ENCODE peak calls at places on chromosome 1, in six cellular contexts. One of them, this sample, is unnamed.

GRCh38 chr1:2523891-2524609 is 2.3 kb downstream of the PANK4 start:
- DNase-seq in AG04450: no peak
- DNase-seq in aorta: no peak
- DNase-seq in MM.1S: no peak
- DNase-seq in CD4-positive, alpha-beta T cell: peak; percentile 26
- DNase-seq in body of pancreas: no peak
- DNase-seq in this sample: no peak

GRCh38 chr1:85277027-85277625 is 694 bp upstream of the BCL10 start:
- DNase-seq in AG04450: no peak
- DNase-seq in aorta: no peak
- DNase-seq in MM.1S: no peak
- DNase-seq in CD4-positive, alpha-beta T cell: no peak
- DNase-seq in body of pancreas: no peak
- DNase-seq in this sample: no peak

GRCh38 chr1:225378880-225379279 is 49.0 kb downstream of the LBR start:
- DNase-seq in AG04450: peak; percentile 37
- DNase-seq in aorta: no peak
- DNase-seq in MM.1S: no peak
- DNase-seq in CD4-positive, alpha-beta T cell: no peak
- DNase-seq in body of pancreas: peak; percentile 38
- DNase-seq in this sample: no peak

GRCh38 chr1:31700468-31701136 is 3.2 kb downstream of the COL16A1 start:
- DNase-seq in AG04450: no peak
- DNase-seq in aorta: no peak
- DNase-seq in MM.1S: no peak
- DNase-seq in CD4-positive, alpha-beta T cell: no peak
- DNase-seq in body of pancreas: no peak
- DNase-seq in this sample: no peak

GRCh38 chr1:38817958-38818705 is 41.4 kb downstream of the RRAGC start:
- DNase-seq in AG04450: no peak
- DNase-seq in aorta: no peak
- DNase-seq in MM.1S: peak; percentile 22
- DNase-seq in CD4-positive, alpha-beta T cell: peak; percentile 31
- DNase-seq in body of pancreas: peak; percentile 25
- DNase-seq in this sample: no peak

GRCh38 chr1:244322181-244322580 is 129.5 kb downstream of the ADSS2 start:
- DNase-seq in AG04450: no peak
- DNase-seq in aorta: no peak
- DNase-seq in MM.1S: no peak
- DNase-seq in CD4-positive, alpha-beta T cell: no peak
- DNase-seq in body of pancreas: no peak
- DNase-seq in this sample: no peak

GRCh38 chr1:155193275-155193990 is 14.3 kb downstream of the THBS3 start:
- DNase-seq in AG04450: peak; percentile 64
- DNase-seq in aorta: peak; percentile 94
- DNase-seq in MM.1S: peak; percentile 76
- DNase-seq in CD4-positive, alpha-beta T cell: peak; percentile 54
- DNase-seq in body of pancreas: peak; percentile 88
- DNase-seq in this sample: peak; percentile 90

GRCh38 chr1:179094826-179095225 is 13.0 kb downstream of the TOR3A start:
- DNase-seq in AG04450: no peak
- DNase-seq in aorta: no peak
- DNase-seq in MM.1S: no peak
- DNase-seq in CD4-positive, alpha-beta T cell: no peak
- DNase-seq in body of pancreas: no peak
- DNase-seq in this sample: no peak

GRCh38 chr1:212232020-212232570 is 53.1 kb upstream of the PPP2R5A start:
- DNase-seq in AG04450: no peak
- DNase-seq in aorta: no peak
- DNase-seq in MM.1S: no peak
- DNase-seq in CD4-positive, alpha-beta T cell: no peak
- DNase-seq in body of pancreas: no peak
- DNase-seq in this sample: no peak

GRCh38 chr1:243609698-243610097 is 240.3 kb downstream of the AKT3 start:
- DNase-seq in AG04450: no peak
- DNase-seq in aorta: no peak
- DNase-seq in MM.1S: no peak
- DNase-seq in CD4-positive, alpha-beta T cell: no peak
- DNase-seq in body of pancreas: no peak
- DNase-seq in this sample: no peak

GRCh38 chr1:99606306-99606705 is 39.6 kb upstream of the PALMD start:
- DNase-seq in AG04450: no peak
- DNase-seq in aorta: no peak
- DNase-seq in MM.1S: no peak
- DNase-seq in CD4-positive, alpha-beta T cell: no peak
- DNase-seq in body of pancreas: no peak
- DNase-seq in this sample: no peak

GRCh38 chr1:220511785-220512184 is 16.2 kb upstream of the MARK1 start:
- DNase-seq in AG04450: no peak
- DNase-seq in aorta: no peak
- DNase-seq in MM.1S: no peak
- DNase-seq in CD4-positive, alpha-beta T cell: no peak
- DNase-seq in body of pancreas: no peak
- DNase-seq in this sample: no peak

GRCh38 chr1:165592945-165593823 is 37.9 kb upstream of the MGST3 start:
- DNase-seq in AG04450: peak; percentile 63
- DNase-seq in aorta: peak; percentile 67
- DNase-seq in MM.1S: peak; percentile 96
- DNase-seq in CD4-positive, alpha-beta T cell: peak; percentile 75
- DNase-seq in body of pancreas: peak; percentile 87
- DNase-seq in this sample: no peak

DNA sequence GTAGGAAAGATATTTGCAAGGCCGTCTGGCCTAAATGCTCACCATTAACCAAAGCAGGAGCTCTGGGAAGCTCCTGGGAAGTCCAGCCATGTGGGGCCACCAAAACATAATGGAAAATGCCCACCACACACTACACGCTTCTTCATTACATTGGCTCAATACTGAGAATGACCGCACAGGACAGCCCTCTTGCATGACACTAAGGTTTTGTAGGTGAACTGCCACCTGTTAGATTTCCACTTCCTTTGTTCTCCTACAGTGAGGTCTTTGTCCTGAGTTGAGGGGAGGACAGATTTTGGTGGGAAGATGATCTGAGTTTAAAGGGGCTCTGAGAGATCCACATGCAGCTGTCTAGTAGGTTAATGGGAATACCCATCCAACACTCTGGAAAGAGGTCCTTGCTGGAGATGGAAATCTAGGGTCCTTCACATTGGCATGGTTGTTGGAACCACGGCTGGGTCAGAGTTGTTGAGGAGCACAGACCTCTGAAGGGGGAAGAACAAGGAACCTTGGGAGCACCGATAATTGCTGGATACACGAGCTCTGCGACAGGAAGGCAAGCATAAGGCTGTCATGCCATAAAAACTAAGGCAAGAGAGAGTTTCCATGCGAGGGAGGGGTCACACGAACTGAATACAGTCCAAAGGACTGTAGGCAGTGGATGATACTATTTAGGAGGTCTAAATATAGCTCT is 105.4 kb upstream of the IRF2BP2 start:
- DNase-seq in AG04450: no peak
- DNase-seq in aorta: peak; percentile 26
- DNase-seq in MM.1S: no peak
- DNase-seq in CD4-positive, alpha-beta T cell: no peak
- DNase-seq in body of pancreas: no peak
- DNase-seq in this sample: no peak
- H3K27ac ChIP-seq in AG04450: no peak overlapping the region
- H3K27ac ChIP-seq in aorta: peak overlapping the region; percentile 45
- H3K27ac ChIP-seq in MM.1S: no peak overlapping the region
- H3K27ac ChIP-seq in CD4-positive, alpha-beta T cell: no peak overlapping the region
- H3K27ac ChIP-seq in body of pancreas: no peak overlapping the region
- H3K27ac ChIP-seq in this sample: no peak overlapping the region

GRCh38 chr1:116386042-116386441 is 13.0 kb downstream of the ATP1A1 start:
- DNase-seq in AG04450: no peak
- DNase-seq in aorta: no peak
- DNase-seq in MM.1S: no peak
- DNase-seq in CD4-positive, alpha-beta T cell: no peak
- DNase-seq in body of pancreas: no peak
- DNase-seq in this sample: no peak

GRCh38 chr1:116389013-116389412 is 16.0 kb downstream of the ATP1A1 start:
- DNase-seq in AG04450: no peak
- DNase-seq in aorta: no peak
- DNase-seq in MM.1S: no peak
- DNase-seq in CD4-positive, alpha-beta T cell: no peak
- DNase-seq in body of pancreas: no peak
- DNase-seq in this sample: no peak

GRCh38 chr1:116388122-116388521 is 15.1 kb downstream of the ATP1A1 start:
- DNase-seq in AG04450: no peak
- DNase-seq in aorta: no peak
- DNase-seq in MM.1S: no peak
- DNase-seq in CD4-positive, alpha-beta T cell: no peak
- DNase-seq in body of pancreas: no peak
- DNase-seq in this sample: no peak

GRCh38 chr1:116389705-116390104 is 16.7 kb downstream of the ATP1A1 start:
- DNase-seq in AG04450: no peak
- DNase-seq in aorta: no peak
- DNase-seq in MM.1S: no peak
- DNase-seq in CD4-positive, alpha-beta T cell: no peak
- DNase-seq in body of pancreas: no peak
- DNase-seq in this sample: no peak

DNA sequence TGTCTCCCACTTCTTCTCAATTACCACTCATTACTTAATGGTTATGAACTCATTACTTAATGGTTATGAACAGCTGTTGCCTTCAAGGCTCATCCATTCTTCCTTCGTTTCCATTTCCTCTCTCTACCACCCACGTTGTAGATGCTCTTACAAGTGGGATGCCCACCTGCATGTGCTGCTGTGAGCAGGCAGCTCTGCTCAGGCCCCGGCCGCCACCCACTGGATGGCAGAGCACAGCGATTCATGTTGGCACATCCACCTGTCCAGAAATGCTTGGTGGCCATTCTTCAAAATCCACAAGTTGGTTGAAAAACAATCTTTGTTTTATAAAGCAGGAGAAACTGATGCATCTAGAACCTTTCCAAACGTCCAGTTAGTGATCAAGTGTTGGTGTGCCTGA is 14.5 kb downstream of the ATP1A1 start:
- DNase-seq in AG04450: no peak
- DNase-seq in aorta: no peak
- DNase-seq in MM.1S: no peak
- DNase-seq in CD4-positive, alpha-beta T cell: no peak
- DNase-seq in body of pancreas: no peak
- DNase-seq in this sample: no peak
- H3K27me3 ChIP-seq in AG04450: no peaks in the 10 kb centered on the region
- H3K27me3 ChIP-seq in aorta: no peaks in the 10 kb centered on the region
- H3K27me3 ChIP-seq in MM.1S: no peaks in the 10 kb centered on the region
- H3K27me3 ChIP-seq in CD4-positive, alpha-beta T cell: no peaks in the 10 kb centered on the region
- H3K27me3 ChIP-seq in body of pancreas: no peaks in the 10 kb centered on the region
- H3K27me3 ChIP-seq in this sample: no peaks in the 10 kb centered on the region

DNA sequence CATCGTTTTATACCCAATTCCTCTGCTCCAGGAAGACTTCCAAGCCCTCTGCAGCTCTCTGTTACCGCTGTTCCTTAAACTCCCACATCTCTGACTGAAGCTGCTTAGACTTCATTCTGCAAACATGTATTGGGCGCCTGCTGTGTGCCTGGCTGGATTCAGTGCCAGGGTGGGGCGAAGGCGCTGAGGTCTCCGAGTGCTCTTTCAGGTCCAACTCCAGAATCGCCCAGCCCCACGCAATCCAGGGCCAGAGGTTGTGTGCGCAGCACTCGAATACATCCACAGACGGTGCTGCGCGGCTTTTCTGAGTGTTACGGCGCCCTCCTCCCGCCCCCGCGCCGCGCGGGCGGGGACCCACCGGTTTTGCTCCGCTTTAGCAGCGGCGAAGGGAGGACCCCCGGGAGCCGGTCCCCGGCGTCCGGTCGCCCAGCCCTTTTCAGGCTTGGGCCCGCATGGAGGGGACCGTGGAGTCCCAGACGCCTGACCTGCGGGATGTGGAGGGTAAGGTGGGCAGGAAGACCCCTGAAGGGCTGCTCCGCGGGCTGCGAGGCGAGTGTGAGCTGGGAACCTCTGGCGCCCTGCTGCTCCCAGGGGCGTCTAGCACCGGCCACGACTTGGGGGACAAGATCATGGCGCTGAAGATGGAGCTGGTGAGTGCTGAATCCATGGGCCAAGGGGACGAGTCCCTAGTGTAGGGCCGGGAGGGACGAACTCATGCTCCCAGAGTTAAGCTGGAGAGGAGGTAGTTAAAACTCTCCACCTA is at the start of gene LURAP1:
- DNase-seq in AG04450: no peak
- DNase-seq in aorta: peak; percentile 73
- DNase-seq in MM.1S: no peak
- DNase-seq in CD4-positive, alpha-beta T cell: peak; percentile 15
- DNase-seq in body of pancreas: no peak
- DNase-seq in this sample: no peak
- H3K27ac ChIP-seq in AG04450: no peak within 1 kb of the TSS
- H3K27ac ChIP-seq in aorta: peak within 1 kb of the TSS; percentile 61
- H3K27ac ChIP-seq in MM.1S: no peak within 1 kb of the TSS
- H3K27ac ChIP-seq in CD4-positive, alpha-beta T cell: no peak within 1 kb of the TSS
- H3K27ac ChIP-seq in body of pancreas: no peak within 1 kb of the TSS
- H3K27ac ChIP-seq in this sample: peak within 1 kb of the TSS; percentile 68

GRCh38 chr1:184629261-184629660 is 125.4 kb downstream of the EDEM3 start:
- DNase-seq in AG04450: no peak
- DNase-seq in aorta: no peak
- DNase-seq in MM.1S: no peak
- DNase-seq in CD4-positive, alpha-beta T cell: no peak
- DNase-seq in body of pancreas: no peak
- DNase-seq in this sample: no peak

GRCh38 chr1:184624051-184624450 is 130.6 kb downstream of the EDEM3 start:
- DNase-seq in AG04450: no peak
- DNase-seq in aorta: no peak
- DNase-seq in MM.1S: no peak
- DNase-seq in CD4-positive, alpha-beta T cell: no peak
- DNase-seq in body of pancreas: no peak
- DNase-seq in this sample: no peak

GRCh38 chr1:184624626-184625025 is 130.0 kb downstream of the EDEM3 start:
- DNase-seq in AG04450: no peak
- DNase-seq in aorta: no peak
- DNase-seq in MM.1S: no peak
- DNase-seq in CD4-positive, alpha-beta T cell: no peak
- DNase-seq in body of pancreas: no peak
- DNase-seq in this sample: no peak

GRCh38 chr1:184626076-184627011 is 128.3 kb downstream of the EDEM3 start:
- DNase-seq in AG04450: no peak
- DNase-seq in aorta: no peak
- DNase-seq in MM.1S: no peak
- DNase-seq in CD4-positive, alpha-beta T cell: no peak
- DNase-seq in body of pancreas: no peak
- DNase-seq in this sample: no peak

DNA sequence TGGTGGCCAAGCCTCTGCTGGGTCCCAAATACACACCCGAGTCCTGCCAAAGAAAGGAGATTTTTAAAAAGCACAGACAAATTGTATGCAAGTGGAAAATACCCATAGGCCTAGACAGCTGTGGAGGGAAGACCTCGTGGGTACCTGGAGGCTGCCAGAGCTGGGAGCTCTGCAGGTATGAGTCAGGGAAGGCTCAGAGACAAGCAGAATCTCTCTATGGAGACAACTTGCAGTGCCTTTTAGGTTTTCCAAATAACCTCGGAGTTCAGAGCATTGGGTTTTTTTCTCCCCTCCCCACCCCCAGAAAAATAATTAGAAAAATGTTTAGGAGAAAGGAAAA is 127.7 kb downstream of the EDEM3 start:
- DNase-seq in AG04450: no peak
- DNase-seq in aorta: no peak
- DNase-seq in MM.1S: no peak
- DNase-seq in CD4-positive, alpha-beta T cell: no peak
- DNase-seq in body of pancreas: no peak
- DNase-seq in this sample: no peak
- H3K27me3 ChIP-seq in AG04450: no peaks in the 10 kb centered on the region
- H3K27me3 ChIP-seq in aorta: no peaks in the 10 kb centered on the region
- H3K27me3 ChIP-seq in MM.1S: no peaks in the 10 kb centered on the region
- H3K27me3 ChIP-seq in CD4-positive, alpha-beta T cell: no peaks in the 10 kb centered on the region
- H3K27me3 ChIP-seq in body of pancreas: no peaks in the 10 kb centered on the region
- H3K27me3 ChIP-seq in this sample: no peaks in the 10 kb centered on the region

This sample was measured in RWPE2.